ENCODE peak calls at places on chromosome 14, in seven cellular contexts. H, P, T, Q, Z, W and C are unnamed samples.

GRCh38 chr14:39773387-39773786 is 341.2 kb upstream of the FBXO33 start:
- DNase-seq in Q (no peak), T (no peak), Z (no peak), W (no peak), P (no peak), H (no peak), C (no peak)

GRCh38 chr14:36027354-36027753 is 149.2 kb downstream of the PTCSC3 start:
- DNase-seq in Q (no peak), H (no peak), P (no peak), W (no peak), Z (no peak), T (no peak), C (no peak)

GRCh38 chr14:69360438-69361108 is 37.5 kb downstream of the ERH start:
- DNase-seq in W (no peak), Q (no peak), P (no peak), Z (no peak), H (no peak), T (no peak), C (no peak)

GRCh38 chr14:90408713-90409112 is 11.9 kb downstream of the CALM1 start:
- DNase-seq in W (no peak), Z (no peak), P (peak), T (no peak), Q (no peak), H (no peak), C (no peak)

GRCh38 chr14:89207925-89208328 is 209.1 kb downstream of the FOXN3 start:
- DNase-seq in W (no peak), H (no peak), T (no peak), Z (no peak), P (no peak), Q (no peak), C (no peak)

GRCh38 chr14:90276627-90277367 is 20.4 kb downstream of the PSMC1 start:
- DNase-seq in Z (peak), W (no peak), P (no peak), Q (no peak), T (no peak), H (no peak), C (no peak)

GRCh38 chr14:92391746-92392145 is 68.8 kb downstream of the SLC24A4 start:
- DNase-seq in H (no peak), W (no peak), Q (no peak), P (no peak), Z (peak), T (no peak), C (no peak)

GRCh38 chr14:28671425-28671824 is 95.2 kb upstream of the FOXG1 start:
- DNase-seq in P (peak), H (no peak), Z (no peak), W (no peak), T (no peak), Q (no peak), C (no peak)

GRCh38 chr14:105889666-105890473 is 363.5 kb downstream of the TMEM121 start:
- DNase-seq in T (no peak), Q (no peak), P (no peak), H (no peak), Z (peak), W (no peak), C (peak)

GRCh38 chr14:49992901-49993335 is 100.0 kb downstream of the ARF6 start:
- DNase-seq in Z (no peak), Q (peak), P (peak), H (no peak), T (no peak), W (peak), C (no peak)

GRCh38 chr14:52402812-52403526 is 88.9 kb downstream of the PTGER2 start:
- DNase-seq in Q (no peak), T (no peak), W (peak), P (peak), Z (no peak), H (no peak), C (peak)

GRCh38 chr14:71931492-71932228 is 569 bp upstream of the RGS6 start:
- DNase-seq in Q (no peak), Z (no peak), P (no peak), W (no peak), H (no peak), T (peak), C (no peak)

GRCh38 chr14:89418452-89418851 is 1.4 kb upstream of the FOXN3 start:
- DNase-seq in Z (no peak), T (no peak), P (no peak), W (no peak), Q (no peak), H (no peak), C (peak)

GRCh38 chr14:84403585-84403984 is 1126.4 kb upstream of the FLRT2 start:
- DNase-seq in H (no peak), Z (peak), W (peak), P (no peak), Q (no peak), T (no peak), C (no peak)

GRCh38 chr14:77903233-77903632 is 103.3 kb downstream of the ADCK1 start:
- DNase-seq in H (no peak), Z (no peak), T (no peak), Q (no peak), P (no peak), W (no peak), C (no peak)

GRCh38 chr14:85281921-85282320 is 248.0 kb upstream of the FLRT2 start:
- DNase-seq in H (no peak), P (no peak), Q (no peak), Z (no peak), W (no peak), T (no peak), C (no peak)

GRCh38 chr14:60245316-60246177 is 3.5 kb upstream of the PPM1A start:
- DNase-seq in H (no peak), P (no peak), W (no peak), Z (no peak), Q (no peak), T (no peak), C (no peak)

GRCh38 chr14:61493239-61493638 is 171.9 kb downstream of the PRKCH start:
- DNase-seq in P (peak), T (no peak), W (peak), Z (no peak), Q (peak), H (no peak), C (no peak)

GRCh38 chr14:100652739-100653138 is 65.5 kb upstream of the BEGAIN start:
- DNase-seq in H (no peak), T (no peak), Q (no peak), Z (no peak), P (no peak), W (no peak), C (no peak)

GRCh38 chr14:105430535-105430934 is 10.9 kb downstream of the MTA1 start:
- DNase-seq in T (no peak), Z (peak), H (no peak), P (peak), W (peak), Q (peak), C (no peak)

GRCh38 chr14:103711516-103712431 is 3.5 kb downstream of the XRCC3 start:
- DNase-seq in T (no peak), Z (peak), P (no peak), W (peak), H (no peak), Q (no peak), C (peak)

GRCh38 chr14:49975286-49975685 is 82.4 kb downstream of the ARF6 start:
- DNase-seq in T (no peak), P (peak), Z (no peak), W (peak), H (no peak), Q (peak), C (no peak)

GRCh38 chr14:72492196-72492595 is 401.7 kb downstream of the DPF3 start:
- DNase-seq in T (no peak), Z (no peak), P (no peak), W (no peak), H (no peak), Q (no peak), C (no peak)

GRCh38 chr14:59032821-59033220 is 155.6 kb upstream of the DAAM1 start:
- DNase-seq in Q (no peak), W (peak), P (no peak), T (no peak), H (no peak), Z (no peak), C (no peak)

GRCh38 chr14:45699451-45699850 is 446.4 kb upstream of the MIS18BP1 start:
- DNase-seq in P (no peak), H (no peak), W (peak), Z (no peak), Q (no peak), T (no peak), C (no peak)